ENCODE peak calls at places on chromosomes 16 and 17, in ten cellular contexts. I, R, D, G, H, B, E, U, A and F are unnamed samples.

GRCh38 chr16:50335198-50335958 is 33.4 kb downstream of the BRD7 start:
- DNase-seq in I (no peak), R (peak; percentile 54), D (no peak), G (no peak), H (no peak), B (no peak), E (no peak), U (no peak), A (no peak), F (peak; percentile 83)

GRCh38 chr17:45753645-45754225 is 30.4 kb upstream of the CRHR1 start:
- DNase-seq in I (no peak), R (no peak), D (no peak), G (no peak), H (no peak), B (no peak), E (peak; percentile 43), U (no peak), A (peak; percentile 38), F (no peak)

GRCh38 chr17:57580055-57580739 is 164.9 kb downstream of the CCDC182 start:
- DNase-seq in I (no peak), R (no peak), D (no peak), G (no peak), H (no peak), B (no peak), E (no peak), U (no peak), A (no peak), F (no peak)

GRCh38 chr16:59878479-59878878 is 1144.4 kb upstream of the GOT2 start:
- DNase-seq in I (no peak), R (no peak), D (no peak), G (no peak), H (no peak), B (no peak), E (no peak), U (peak; percentile 92), A (no peak), F (no peak)

GRCh38 chr16:85809645-85810044 is 10.2 kb downstream of the COX4I1 start:
- DNase-seq in I (no peak), R (no peak), D (peak; percentile 57), G (no peak), H (no peak), B (no peak), E (no peak), U (no peak), A (no peak), F (no peak)

GRCh38 chr16:78325532-78325931 is 226.1 kb downstream of the WWOX start:
- DNase-seq in I (no peak), R (no peak), D (no peak), G (no peak), H (no peak), B (no peak), E (no peak), U (no peak), A (no peak), F (no peak)

GRCh38 chr16:65415460-65415859 is 293.6 kb upstream of the CDH11 start:
- DNase-seq in I (no peak), R (no peak), D (no peak), G (no peak), H (no peak), B (no peak), E (no peak), U (peak; percentile 92), A (no peak), F (no peak)

GRCh38 chr16:24051125-24051524 is 205.0 kb upstream of the CACNG3 start:
- DNase-seq in I (no peak), R (no peak), D (no peak), G (no peak), H (no peak), B (no peak), E (no peak), U (no peak), A (no peak), F (no peak)

GRCh38 chr17:34382586-34383224 is 19.7 kb upstream of the CCL1 start:
- DNase-seq in I (no peak), R (no peak), D (no peak), G (no peak), H (no peak), B (no peak), E (peak; percentile 54), U (no peak), A (no peak), F (no peak)

GRCh38 chr17:81927145-81927652 is 336 bp downstream of the MAFG start:
- DNase-seq in I (peak; percentile 29), R (no peak), D (no peak), G (peak; percentile 53), H (no peak), B (no peak), E (peak; percentile 89), U (no peak), A (no peak), F (no peak)

GRCh38 chr16:61590577-61590976 is 445.7 kb downstream of the CDH8 start:
- DNase-seq in I (no peak), R (no peak), D (no peak), G (no peak), H (no peak), B (no peak), E (no peak), U (no peak), A (no peak), F (no peak)

GRCh38 chr16:69672998-69673713 is 53.2 kb downstream of the NQO1 start:
- DNase-seq in I (no peak), R (no peak), D (no peak), G (no peak), H (no peak), B (no peak), E (no peak), U (no peak), A (no peak), F (no peak)

GRCh38 chr16:70573451-70574121 is 50.0 kb downstream of the SF3B3 start:
- DNase-seq in I (peak; percentile 45), R (no peak), D (no peak), G (peak; percentile 62), H (no peak), B (peak; percentile 52), E (no peak), U (peak; percentile 93), A (peak; percentile 83), F (no peak)

GRCh38 chr16:4690946-4691665 is 2.3 kb upstream of the NUDT16L1 start:
- DNase-seq in I (no peak), R (no peak), D (no peak), G (peak; percentile 42), H (no peak), B (no peak), E (peak; percentile 82), U (no peak), A (peak; percentile 63), F (no peak)

GRCh38 chr16:57264950-57265371 is 19.5 kb downstream of the PLLP start:
- DNase-seq in I (no peak), R (no peak), D (no peak), G (no peak), H (no peak), B (peak; percentile 77), E (peak; percentile 69), U (no peak), A (peak; percentile 35), F (no peak)
- H3K27ac ChIP-seq in I (peak overlapping the region; percentile 90), R (no peak overlapping the region), D (no peak overlapping the region), G (no peak overlapping the region), H (no peak overlapping the region), B (peak overlapping the region; percentile 79), E (no peak overlapping the region), U (no peak overlapping the region), A (no peak overlapping the region), F (no peak overlapping the region)

GRCh38 chr16:79469999-79470398 is 130.5 kb downstream of the MAF start:
- DNase-seq in I (peak; percentile 25), R (no peak), D (no peak), G (peak; percentile 49), H (no peak), B (no peak), E (no peak), U (no peak), A (peak; percentile 67), F (no peak)
- H3K27ac ChIP-seq in I (no peak overlapping the region), R (no peak overlapping the region), D (no peak overlapping the region), G (no peak overlapping the region), H (no peak overlapping the region), B (no peak overlapping the region), E (no peak overlapping the region), U (no peak overlapping the region), A (no peak overlapping the region), F (no peak overlapping the region)

GRCh38 chr16:2501938-2502900 is 11.5 kb upstream of the ATP6V0C start:
- DNase-seq in I (no peak), R (no peak), D (no peak), G (no peak), H (no peak), B (no peak), E (no peak), U (no peak), A (no peak), F (no peak)
- H3K27ac ChIP-seq in I (peak overlapping the region; percentile 65), R (no peak overlapping the region), D (no peak overlapping the region), G (no peak overlapping the region), H (no peak overlapping the region), B (no peak overlapping the region), E (no peak overlapping the region), U (no peak overlapping the region), A (peak overlapping the region; percentile 46), F (no peak overlapping the region)

DNA sequence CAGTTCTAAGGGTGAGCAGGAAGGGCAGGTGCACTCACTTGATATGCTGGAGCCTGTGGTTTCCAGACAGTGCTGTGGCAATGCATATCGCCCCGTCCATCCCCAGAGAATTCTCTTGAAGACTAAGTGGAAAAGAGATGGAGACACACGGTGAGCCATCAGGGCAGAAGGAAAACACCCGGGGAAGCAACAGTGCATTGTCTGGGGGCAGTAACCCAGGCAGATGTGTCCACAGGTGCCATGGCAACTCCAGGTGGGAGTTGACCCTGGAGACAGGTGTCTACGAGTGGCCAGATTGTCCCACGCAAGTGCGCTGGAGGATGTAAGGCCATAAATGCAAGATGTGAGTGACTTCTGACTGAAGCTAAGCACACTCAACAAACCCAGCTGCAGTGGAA is 35.1 kb downstream of the NLRC3 start:
- DNase-seq in I (no peak), R (no peak), D (no peak), G (no peak), H (no peak), B (no peak), E (no peak), U (no peak), A (no peak), F (no peak)
- H3K27ac ChIP-seq in I (no peak overlapping the region), R (no peak overlapping the region), D (peak overlapping the region; percentile 82), G (no peak overlapping the region), H (peak overlapping the region; percentile 74), B (no peak overlapping the region), E (no peak overlapping the region), U (no peak overlapping the region), A (no peak overlapping the region), F (no peak overlapping the region)

GRCh38 chr17:409848-410673 is 57.5 kb upstream of the RPH3AL start:
- DNase-seq in I (peak; percentile 99), R (peak; percentile 99), D (peak; percentile 100), G (peak; percentile 100), H (peak; percentile 99), B (peak; percentile 99), E (peak; percentile 99), U (peak; percentile 91), A (peak; percentile 100), F (peak; percentile 99)
- H3K27ac ChIP-seq in I (peak overlapping the region; percentile 86), R (peak overlapping the region; percentile 87), D (peak overlapping the region; percentile 68), G (no peak overlapping the region), H (no peak overlapping the region), B (peak overlapping the region; percentile 20), E (peak overlapping the region; percentile 58), U (peak overlapping the region; percentile 83), A (peak overlapping the region; percentile 71), F (peak overlapping the region; percentile 85)

DNA sequence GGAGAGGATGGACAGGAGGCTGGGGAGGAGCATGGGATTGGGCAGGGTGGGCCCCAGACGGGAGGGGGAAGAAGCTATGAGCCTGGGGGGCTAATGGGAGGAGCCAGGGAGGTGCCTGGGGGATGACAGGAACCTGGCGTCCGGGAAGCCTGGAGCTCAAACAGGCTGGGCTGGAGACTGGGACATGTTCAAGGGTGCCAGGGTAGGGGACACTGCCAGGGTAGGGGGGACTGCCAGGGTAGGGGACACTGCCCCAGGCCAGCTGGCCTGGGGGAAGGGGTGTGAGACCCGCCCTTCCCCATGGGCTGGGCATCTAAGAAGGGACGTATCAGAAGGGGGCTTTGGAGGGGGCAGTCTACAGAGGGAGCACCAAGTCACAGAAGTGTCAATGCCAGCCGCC is 7.0 kb upstream of the FAM83G start:
- DNase-seq in I (no peak), R (no peak), D (no peak), G (no peak), H (no peak), B (no peak), E (peak; percentile 33), U (no peak), A (no peak), F (no peak)
- H3K27ac ChIP-seq in I (no peak overlapping the region), R (no peak overlapping the region), D (no peak overlapping the region), G (no peak overlapping the region), H (no peak overlapping the region), B (no peak overlapping the region), E (no peak overlapping the region), U (no peak overlapping the region), A (no peak overlapping the region), F (no peak overlapping the region)